ENCODE peak calls at places on chromosomes 1 and 21, in five cellular contexts. B is endothelial cell; D is psoas muscle; Z is COR-L47; Q is central memory CD4-positive, alpha-beta T cell. V is an unnamed sample.

GRCh38 chr21:42561742-42562141 is 48.1 kb downstream of the SLC37A1 start:
- DNase-seq in B (no peak), D (no peak), Z (peak; percentile 80), Q (no peak), V (no peak)

GRCh38 chr1:39321979-39322378 is 117.5 kb downstream of the MACF1 start:
- DNase-seq in B (no peak), D (no peak), Z (no peak), Q (no peak), V (no peak)

GRCh38 chr1:209435654-209436566 is 147.6 kb upstream of the CAMK1G start:
- DNase-seq in B (peak; percentile 90), D (peak; percentile 71), Z (peak; percentile 69), Q (no peak), V (no peak)

GRCh38 chr1:208043690-208044089 is 132.8 kb upstream of the CD34 start:
- DNase-seq in B (no peak), D (no peak), Z (peak; percentile 62), Q (no peak), V (no peak)

GRCh38 chr21:45828580-45829565 is 152.7 kb upstream of the COL6A1 start:
- DNase-seq in B (no peak), D (no peak), Z (no peak), Q (no peak), V (no peak)

GRCh38 chr21:31405638-31406037 is 61.6 kb upstream of the TIAM1 start:
- DNase-seq in B (no peak), D (no peak), Z (no peak), Q (no peak), V (no peak)

GRCh38 chr1:41360074-41361027 is 883 bp upstream of the FOXO6 start:
- DNase-seq in B (no peak), D (no peak), Z (no peak), Q (no peak), V (no peak)

GRCh38 chr1:118077331-118078055 is 107.5 kb downstream of the SPAG17 start:
- DNase-seq in B (peak; percentile 10), D (no peak), Z (peak; percentile 61), Q (no peak), V (no peak)

GRCh38 chr1:119871881-119872280 is 24.4 kb downstream of the ADAM30 start:
- DNase-seq in B (no peak), D (no peak), Z (no peak), Q (no peak), V (no peak)

GRCh38 chr21:45319461-45320211 is 31.9 kb upstream of the POFUT2 start:
- DNase-seq in B (no peak), D (peak; percentile 71), Z (no peak), Q (no peak), V (no peak)